ENCODE peak calls at places on chromosomes 5 and 9, in seven cellular contexts. Q, Z, F, V, R, K and G are unnamed samples.

GRCh38 chr9:97761066-97761598 is 64.0 kb upstream of the XPA start:
- DNase-seq in Q (no peak), Z (no peak), F (no peak), V (no peak), R (no peak), K (no peak), G (no peak)

GRCh38 chr5:133236976-133237375 is 185.2 kb downstream of the HSPA4 start:
- DNase-seq in Q (no peak), Z (no peak), F (no peak), V (no peak), R (no peak), K (no peak), G (no peak)

GRCh38 chr5:68071731-68072130 is 143.8 kb upstream of the PIK3R1 start:
- DNase-seq in Q (no peak), Z (no peak), F (no peak), V (no peak), R (no peak), K (no peak), G (no peak)

GRCh38 chr9:73200694-73201432 is 49.2 kb downstream of the ANXA1 start:
- DNase-seq in Q (no peak), Z (peak), F (peak), V (no peak), R (no peak), K (no peak), G (no peak)

GRCh38 chr5:362978-363765 is 41.7 kb downstream of the AHRR start:
- DNase-seq in Q (no peak), Z (no peak), F (no peak), V (no peak), R (no peak), K (no peak), G (no peak)

GRCh38 chr9:7094576-7094975 is 336.8 kb downstream of the KDM4C start:
- DNase-seq in Q (no peak), Z (no peak), F (no peak), V (no peak), R (no peak), K (no peak), G (no peak)

GRCh38 chr9:36842560-36843530 is 191.2 kb downstream of the PAX5 start:
- DNase-seq in Q (no peak), Z (peak), F (no peak), V (no peak), R (no peak), K (no peak), G (no peak)

GRCh38 chr5:59685131-59685530 is 208.4 kb downstream of the PDE4D start:
- DNase-seq in Q (no peak), Z (no peak), F (no peak), V (no peak), R (no peak), K (no peak), G (no peak)

GRCh38 chr9:126482361-126483044 is 131.2 kb upstream of the LMX1B start:
- DNase-seq in Q (no peak), Z (peak), F (peak), V (no peak), R (peak), K (peak), G (no peak)

GRCh38 chr5:129541648-129542251 is 81.7 kb downstream of the ADAMTS19 start:
- DNase-seq in Q (no peak), Z (no peak), F (peak), V (no peak), R (no peak), K (peak), G (peak)

GRCh38 chr5:119400248-119400647 is 44.4 kb downstream of the TNFAIP8 start:
- DNase-seq in Q (no peak), Z (no peak), F (no peak), V (peak), R (no peak), K (no peak), G (no peak)

GRCh38 chr9:75197521-75197920 is 109.2 kb downstream of the OSTF1 start:
- DNase-seq in Q (no peak), Z (no peak), F (no peak), V (no peak), R (no peak), K (no peak), G (no peak)

GRCh38 chr5:103847060-103847459 is 284.5 kb upstream of the NUDT12 start:
- DNase-seq in Q (no peak), Z (no peak), F (no peak), V (no peak), R (no peak), K (peak), G (no peak)

GRCh38 chr5:119435436-119436132 is 16.7 kb upstream of the HSD17B4 start:
- DNase-seq in Q (peak), Z (peak), F (no peak), V (peak), R (no peak), K (no peak), G (no peak)

GRCh38 chr9:103014242-103014641 is 19.1 kb downstream of the CYLC2 start:
- DNase-seq in Q (no peak), Z (no peak), F (no peak), V (no peak), R (no peak), K (no peak), G (no peak)

GRCh38 chr5:147403659-147404640 is 105.9 kb downstream of the DPYSL3 start:
- DNase-seq in Q (no peak), Z (no peak), F (peak), V (no peak), R (no peak), K (peak), G (peak)